ENCODE peak calls at places on chromosomes 1 and 21, in ten cellular contexts. H is stomach, Q is ovary, A is sigmoid colon, Y is neural progenitor cell, W is AG04450, O is upper lobe of right lung, X is lower lobe of right lung, S is aorta, N is K562. C is an unnamed sample. For H3K27me3, the result is how much of the 10 kb centered on the place peaks cover.

GRCh38 chr1:94209425-94209824 is 28.0 kb downstream of the ARHGAP29 start:
- DNase-seq in H (no peak), Q (no peak), A (no peak), Y (no peak), W (no peak), O (no peak), X (no peak), S (no peak), N (no peak), C (no peak)

GRCh38 chr1:184745929-184746583 is 8.6 kb downstream of the EDEM3 start:
- DNase-seq in H (no peak), Q (no peak), A (no peak), Y (no peak), W (no peak), O (no peak), X (no peak), S (no peak), N (no peak), C (no peak)

GRCh38 chr1:39692152-39693064 is 1.2 kb upstream of the HPCAL4 start:
- DNase-seq in H (peak), Q (peak), A (no peak), Y (peak), W (no peak), O (peak), X (peak), S (no peak), N (peak), C (no peak)

GRCh38 chr1:228073870-228074545 is 8.5 kb upstream of the ARF1 start:
- DNase-seq in H (peak), Q (no peak), A (peak), Y (peak), W (no peak), O (peak), X (peak), S (no peak), N (peak), C (no peak)

GRCh38 chr1:109714661-109715372 is 2.8 kb downstream of the GSTM5 start:
- DNase-seq in H (no peak), Q (no peak), A (no peak), Y (no peak), W (no peak), O (no peak), X (no peak), S (no peak), N (peak), C (no peak)

GRCh38 chr1:15418811-15419515 is 9.3 kb downstream of the EFHD2 start:
- DNase-seq in H (peak), Q (no peak), A (no peak), Y (no peak), W (no peak), O (no peak), X (no peak), S (no peak), N (no peak), C (no peak)

GRCh38 chr1:183898610-183899009 is 93.7 kb downstream of the RGL1 start:
- DNase-seq in H (no peak), Q (no peak), A (no peak), Y (no peak), W (no peak), O (no peak), X (no peak), S (no peak), N (no peak), C (no peak)

GRCh38 chr1:90335566-90335965 is 340.7 kb downstream of the ZNF326 start:
- DNase-seq in H (no peak), Q (no peak), A (no peak), Y (peak), W (no peak), O (no peak), X (no peak), S (no peak), N (no peak), C (no peak)

GRCh38 chr1:66999640-67000400 is 54.1 kb downstream of the SLC35D1 start:
- DNase-seq in H (no peak), Q (no peak), A (no peak), Y (no peak), W (no peak), O (no peak), X (no peak), S (no peak), N (no peak), C (no peak)

GRCh38 chr1:216532399-216532798 is 109.2 kb upstream of the USH2A start:
- DNase-seq in H (no peak), Q (no peak), A (no peak), Y (no peak), W (no peak), O (no peak), X (no peak), S (no peak), N (no peak), C (no peak)

GRCh38 chr1:2376931-2377672 is 14.3 kb downstream of the MORN1 start:
- DNase-seq in H (no peak), Q (no peak), A (peak), Y (no peak), W (no peak), O (peak), X (peak), S (peak), N (no peak), C (no peak)

GRCh38 chr1:7592120-7592798 is 178.8 kb upstream of the VAMP3 start:
- DNase-seq in H (no peak), Q (no peak), A (peak), Y (no peak), W (no peak), O (peak), X (peak), S (peak), N (no peak), C (no peak)

GRCh38 chr1:11655263-11656079 is 794 bp downstream of the FBXO44 start:
- DNase-seq in H (no peak), Q (no peak), A (no peak), Y (peak), W (no peak), O (no peak), X (no peak), S (no peak), N (no peak), C (no peak)

GRCh38 chr21:43210454-43211084 is 41.8 kb downstream of the CRYAA start:
- DNase-seq in H (no peak), Q (peak), A (peak), Y (no peak), W (no peak), O (peak), X (no peak), S (peak), N (no peak), C (no peak)

GRCh38 chr1:226310637-226311195 is 1.8 kb upstream of the LIN9 start:
- DNase-seq in H (peak), Q (no peak), A (no peak), Y (peak), W (no peak), O (no peak), X (no peak), S (no peak), N (no peak), C (no peak)

GRCh38 chr21:31030367-31031106 is 7.7 kb downstream of the KRTAP19-8 start:
- DNase-seq in H (no peak), Q (no peak), A (no peak), Y (no peak), W (no peak), O (no peak), X (no peak), S (no peak), N (no peak), C (no peak)

GRCh38 chr1:24972257-24973242 is 42.5 kb upstream of the RUNX3 start:
- DNase-seq in H (no peak), Q (no peak), A (no peak), Y (no peak), W (no peak), O (no peak), X (no peak), S (peak), N (no peak), C (no peak)

GRCh38 chr1:222896630-222897526 is 82.0 kb downstream of the DISP1 start:
- DNase-seq in H (no peak), Q (no peak), A (no peak), Y (no peak), W (no peak), O (no peak), X (no peak), S (no peak), N (no peak), C (no peak)

GRCh38 chr1:37691497-37692077 is 729 bp upstream of the CDCA8 start:
- DNase-seq in H (peak), Q (peak), A (peak), Y (peak), W (no peak), O (peak), X (peak), S (peak), N (peak), C (no peak)

GRCh38 chr1:71046891-71047634 is 553 bp downstream of the PTGER3 start:
- DNase-seq in H (peak), Q (peak), A (peak), Y (peak), W (no peak), O (peak), X (peak), S (peak), N (no peak), C (no peak)

GRCh38 chr1:232477728-232478127 is 152.2 kb downstream of the SIPA1L2 start:
- DNase-seq in H (no peak), Q (no peak), A (no peak), Y (peak), W (peak), O (no peak), X (no peak), S (no peak), N (no peak), C (peak)

GRCh38 chr1:200179781-200180160 is 152.3 kb downstream of the NR5A2 start:
- DNase-seq in H (no peak), Q (no peak), A (no peak), Y (no peak), W (no peak), O (no peak), X (no peak), S (no peak), N (no peak), C (no peak)

GRCh38 chr1:21468597-21468996 is 28.7 kb downstream of the NBPF3 start:
- DNase-seq in H (peak), Q (no peak), A (no peak), Y (peak), W (no peak), O (no peak), X (no peak), S (no peak), N (peak), C (no peak)

GRCh38 chr1:63920154-63921117 is 146.6 kb downstream of the ROR1 start:
- DNase-seq in H (no peak), Q (no peak), A (no peak), Y (no peak), W (peak), O (no peak), X (no peak), S (no peak), N (no peak), C (peak)

GRCh38 chr1:110872745-110873435 is at the start of gene CD53:
- DNase-seq in H (no peak), Q (no peak), A (no peak), Y (no peak), W (no peak), O (no peak), X (no peak), S (no peak), N (peak), C (no peak)

GRCh38 chr1:156727914-156728598 is at the start of gene METTL25B:
- DNase-seq in H (peak), Q (peak), A (peak), Y (peak), W (no peak), O (peak), X (peak), S (peak), N (no peak), C (no peak)

GRCh38 chr1:153426809-153427208 is 10.5 kb downstream of the S100A7A start:
- DNase-seq in H (no peak), Q (no peak), A (no peak), Y (no peak), W (no peak), O (no peak), X (no peak), S (no peak), N (no peak), C (no peak)

GRCh38 chr1:84772428-84772943 is 82.2 kb upstream of the SSX2IP start:
- DNase-seq in H (peak), Q (peak), A (peak), Y (peak), W (peak), O (no peak), X (peak), S (peak), N (peak), C (peak)

GRCh38 chr1:33435096-33435820 is 4.4 kb upstream of the PHC2 start:
- DNase-seq in H (no peak), Q (no peak), A (no peak), Y (no peak), W (no peak), O (no peak), X (no peak), S (no peak), N (no peak), C (no peak)

GRCh38 chr1:47219001-47219400 is 13.0 kb downstream of the TAL1 start:
- DNase-seq in H (no peak), Q (no peak), A (no peak), Y (no peak), W (no peak), O (no peak), X (no peak), S (no peak), N (no peak), C (no peak)

GRCh38 chr1:94247146-94248094 is 10.0 kb upstream of the ARHGAP29 start:
- DNase-seq in H (peak), Q (peak), A (peak), Y (peak), W (no peak), O (peak), X (peak), S (peak), N (peak), C (no peak)

GRCh38 chr1:40039245-40039756 is 1.2 kb upstream of the CAP1 start:
- DNase-seq in H (no peak), Q (no peak), A (peak), Y (no peak), W (no peak), O (no peak), X (no peak), S (no peak), N (no peak), C (no peak)

GRCh38 chr1:55503663-55504305 is 288.6 kb upstream of the USP24 start:
- DNase-seq in H (no peak), Q (no peak), A (no peak), Y (no peak), W (peak), O (no peak), X (no peak), S (no peak), N (no peak), C (no peak)

GRCh38 chr21:33047231-33047630 is 21.5 kb downstream of the OLIG2 start:
- DNase-seq in H (no peak), Q (no peak), A (no peak), Y (no peak), W (peak), O (no peak), X (no peak), S (no peak), N (no peak), C (no peak)
- H3K27me3 ChIP-seq in H (under half), Q (under half), A (under half), Y (half or more), W (under half), O (under half), X (under half), S (under half), N (under half), C (under half)

GRCh38 chr1:6239213-6239752 is 3.5 kb upstream of the ICMT start:
- DNase-seq in H (no peak), Q (no peak), A (no peak), Y (peak), W (no peak), O (no peak), X (no peak), S (no peak), N (no peak), C (no peak)
- H3K27me3 ChIP-seq in H (under half), Q (under half), A (half or more), Y (under half), W (under half), O (under half), X (half or more), S (under half), N (under half), C (under half)

DNA sequence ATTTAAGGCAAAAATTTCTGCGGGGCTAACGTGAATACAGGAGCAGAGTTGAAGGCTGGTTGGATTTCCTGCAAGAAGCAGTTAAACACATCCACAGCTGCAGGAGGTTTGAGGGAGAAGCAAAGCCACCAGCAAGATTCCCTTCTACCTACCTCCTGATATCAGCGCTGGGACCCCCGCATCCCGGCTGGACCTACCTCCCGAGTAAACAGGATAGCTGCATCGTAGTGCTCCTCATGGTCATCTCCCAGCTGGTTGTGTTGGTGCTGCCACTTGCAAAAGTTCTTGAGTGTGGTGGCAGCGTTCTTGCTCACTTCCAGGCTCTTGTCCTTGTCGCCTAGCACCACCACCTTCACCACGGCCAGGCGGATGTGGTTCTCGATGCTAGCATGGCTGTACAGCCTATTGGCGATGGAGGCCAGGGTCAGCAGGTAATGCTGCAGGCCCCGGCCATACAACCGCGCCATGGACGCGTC is 1.8 kb downstream of the ADAMTS5 start:
- DNase-seq in H (no peak), Q (no peak), A (no peak), Y (no peak), W (no peak), O (no peak), X (no peak), S (peak), N (no peak), C (no peak)
- H3K27me3 ChIP-seq in H (under half), Q (under half), A (under half), Y (half or more), W (under half), O (under half), X (under half), S (under half), N (under half), C (under half)

GRCh38 chr1:208256556-208256955 is 12.4 kb upstream of the PLXNA2 start:
- DNase-seq in H (no peak), Q (no peak), A (no peak), Y (no peak), W (no peak), O (no peak), X (no peak), S (no peak), N (no peak), C (no peak)

GRCh38 chr1:208257326-208257725 is 13.1 kb upstream of the PLXNA2 start:
- DNase-seq in H (no peak), Q (no peak), A (no peak), Y (no peak), W (no peak), O (no peak), X (no peak), S (no peak), N (no peak), C (no peak)

GRCh38 chr1:208254862-208255261 is 10.7 kb upstream of the PLXNA2 start:
- DNase-seq in H (no peak), Q (no peak), A (no peak), Y (no peak), W (no peak), O (no peak), X (no peak), S (no peak), N (no peak), C (no peak)

GRCh38 chr1:208256091-208256490 is 11.9 kb upstream of the PLXNA2 start:
- DNase-seq in H (no peak), Q (no peak), A (no peak), Y (no peak), W (no peak), O (no peak), X (no peak), S (no peak), N (no peak), C (no peak)

GRCh38 chr1:208258277-208258676 is 14.1 kb upstream of the PLXNA2 start:
- DNase-seq in H (no peak), Q (no peak), A (no peak), Y (no peak), W (no peak), O (no peak), X (no peak), S (no peak), N (no peak), C (no peak)
- H3K27me3 ChIP-seq in H (under half), Q (under half), A (under half), Y (under half), W (under half), O (under half), X (under half), S (under half), N (under half), C (under half)

DNA sequence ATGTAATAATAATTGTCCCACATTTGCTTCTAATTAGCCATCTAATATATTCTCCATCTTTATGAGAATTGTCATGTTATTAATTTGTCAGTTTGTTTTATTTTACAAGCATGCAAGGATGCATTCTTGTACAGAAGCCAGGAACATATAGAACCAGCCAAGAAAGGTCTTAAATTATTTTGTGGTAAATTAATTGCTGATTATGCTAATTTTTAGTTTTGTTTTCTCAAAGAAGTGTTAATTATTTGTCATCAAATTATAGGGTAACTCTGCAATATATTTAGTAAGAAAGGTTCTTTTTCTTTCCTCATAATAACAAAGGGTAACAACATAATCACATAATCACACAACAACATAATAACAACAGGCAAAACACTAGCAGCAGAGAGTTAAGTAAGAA is 5.7 kb downstream of the CLIC6 start:
- DNase-seq in H (no peak), Q (no peak), A (no peak), Y (no peak), W (no peak), O (no peak), X (no peak), S (no peak), N (no peak), C (no peak)
- H3K27me3 ChIP-seq in H (under half), Q (under half), A (under half), Y (under half), W (half or more), O (under half), X (under half), S (under half), N (under half), C (under half)

GRCh38 chr1:22711591-22712501 is 1.2 kb downstream of the EPHB2 start:
- DNase-seq in H (no peak), Q (peak), A (no peak), Y (peak), W (no peak), O (no peak), X (no peak), S (no peak), N (no peak), C (no peak)
- H3K27me3 ChIP-seq in H (under half), Q (under half), A (under half), Y (under half), W (under half), O (under half), X (under half), S (under half), N (under half), C (under half)

DNA sequence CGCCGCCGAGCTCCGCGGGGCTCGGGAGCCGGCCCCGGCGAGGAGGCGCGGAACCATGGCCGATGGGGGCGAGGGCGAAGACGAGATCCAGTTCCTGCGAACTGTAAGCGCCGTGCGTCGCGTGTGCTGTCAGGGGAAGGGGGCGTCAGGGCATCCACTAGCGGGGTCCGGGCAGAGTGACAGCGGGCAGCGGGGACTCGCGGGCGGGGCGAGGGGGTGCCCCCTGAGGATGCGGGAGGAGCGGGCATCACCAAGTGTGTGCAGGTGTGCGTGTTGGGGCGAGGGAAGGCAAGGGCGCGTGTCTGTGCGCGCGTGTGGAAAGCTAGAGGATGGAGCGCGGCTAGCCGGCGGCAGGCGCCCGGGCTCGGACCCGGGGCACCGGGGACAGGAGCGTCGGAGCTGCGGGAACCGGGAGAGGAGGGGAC is 495 bp downstream of the RYR2 start:
- DNase-seq in H (no peak), Q (peak), A (no peak), Y (peak), W (no peak), O (no peak), X (no peak), S (peak), N (no peak), C (no peak)
- H3K27me3 ChIP-seq in H (under half), Q (under half), A (under half), Y (half or more), W (under half), O (under half), X (under half), S (under half), N (under half), C (under half)

GRCh38 chr1:4653328-4653660 is 1.1 kb upstream of the AJAP1 start:
- DNase-seq in H (no peak), Q (peak), A (no peak), Y (peak), W (no peak), O (peak), X (no peak), S (peak), N (no peak), C (no peak)

GRCh38 chr1:4656533-4657140 is 2.2 kb downstream of the AJAP1 start:
- DNase-seq in H (no peak), Q (peak), A (no peak), Y (no peak), W (no peak), O (peak), X (no peak), S (peak), N (no peak), C (no peak)

GRCh38 chr1:4655674-4656532 is 1.5 kb downstream of the AJAP1 start:
- DNase-seq in H (no peak), Q (peak), A (peak), Y (peak), W (no peak), O (peak), X (no peak), S (peak), N (peak), C (no peak)

GRCh38 chr1:4653796-4654715 is at the start of gene AJAP1:
- DNase-seq in H (no peak), Q (peak), A (no peak), Y (peak), W (no peak), O (peak), X (no peak), S (peak), N (no peak), C (no peak)

GRCh38 chr1:4654764-4655673 is 610 bp downstream of the AJAP1 start:
- DNase-seq in H (no peak), Q (peak), A (no peak), Y (peak), W (no peak), O (peak), X (no peak), S (peak), N (no peak), C (no peak)
- H3K27me3 ChIP-seq in H (half or more), Q (under half), A (half or more), Y (half or more), W (under half), O (half or more), X (half or more), S (under half), N (under half), C (under half)